ENCODE peak calls at places on chromosome 5, in ten cellular contexts. One of them, this sample, is unnamed.

GRCh38 chr5:170589643-170590042 is 85.8 kb downstream of the KCNIP1 start:
- DNase-seq in posterior cingulate gyrus: no peak
- DNase-seq in H9: no peak
- DNase-seq in ureter: no peak
- DNase-seq in NCI-H2081: no peak
- DNase-seq in LHCN-M2: no peak
- DNase-seq in effector CD8-positive, alpha-beta T cell: no peak
- DNase-seq in left ventricle myocardium inferior: no peak
- DNase-seq in body of pancreas: no peak
- DNase-seq in T47D: no peak
- DNase-seq in this sample: no peak

GRCh38 chr5:134086943-134087305 is 27.6 kb upstream of the TCF7 start:
- DNase-seq in H9: peak
- DNase-seq in ureter: no peak
- DNase-seq in LHCN-M2: no peak
- DNase-seq in body of pancreas: no peak
- DNase-seq in posterior cingulate gyrus: no peak
- DNase-seq in NCI-H2081: no peak
- DNase-seq in effector CD8-positive, alpha-beta T cell: peak
- DNase-seq in T47D: no peak
- DNase-seq in left ventricle myocardium inferior: no peak
- DNase-seq in this sample: peak

GRCh38 chr5:17190799-17191391 is 26.5 kb upstream of the BASP1 start:
- DNase-seq in body of pancreas: no peak
- DNase-seq in effector CD8-positive, alpha-beta T cell: no peak
- DNase-seq in left ventricle myocardium inferior: no peak
- DNase-seq in NCI-H2081: no peak
- DNase-seq in ureter: no peak
- DNase-seq in posterior cingulate gyrus: no peak
- DNase-seq in T47D: no peak
- DNase-seq in H9: no peak
- DNase-seq in LHCN-M2: peak
- DNase-seq in this sample: no peak

GRCh38 chr5:159310492-159310891 is 19.8 kb downstream of the IL12B start:
- DNase-seq in ureter: no peak
- DNase-seq in body of pancreas: peak
- DNase-seq in NCI-H2081: peak
- DNase-seq in H9: peak
- DNase-seq in T47D: no peak
- DNase-seq in effector CD8-positive, alpha-beta T cell: no peak
- DNase-seq in LHCN-M2: no peak
- DNase-seq in left ventricle myocardium inferior: no peak
- DNase-seq in posterior cingulate gyrus: no peak
- DNase-seq in this sample: no peak

GRCh38 chr5:5071554-5071953 is 68.6 kb upstream of the ADAMTS16 start:
- DNase-seq in ureter: no peak
- DNase-seq in H9: no peak
- DNase-seq in LHCN-M2: no peak
- DNase-seq in body of pancreas: no peak
- DNase-seq in NCI-H2081: no peak
- DNase-seq in effector CD8-positive, alpha-beta T cell: no peak
- DNase-seq in T47D: no peak
- DNase-seq in left ventricle myocardium inferior: no peak
- DNase-seq in posterior cingulate gyrus: no peak
- DNase-seq in this sample: no peak

GRCh38 chr5:157159209-157159751 is 6.8 kb downstream of the GARIN3 start:
- DNase-seq in NCI-H2081: no peak
- DNase-seq in body of pancreas: no peak
- DNase-seq in left ventricle myocardium inferior: no peak
- DNase-seq in H9: no peak
- DNase-seq in T47D: no peak
- DNase-seq in posterior cingulate gyrus: no peak
- DNase-seq in ureter: no peak
- DNase-seq in LHCN-M2: no peak
- DNase-seq in effector CD8-positive, alpha-beta T cell: no peak
- DNase-seq in this sample: peak

GRCh38 chr5:21071986-21072385 is 1084.0 kb upstream of the CDH18 start:
- DNase-seq in left ventricle myocardium inferior: no peak
- DNase-seq in ureter: no peak
- DNase-seq in body of pancreas: no peak
- DNase-seq in T47D: no peak
- DNase-seq in H9: no peak
- DNase-seq in NCI-H2081: no peak
- DNase-seq in LHCN-M2: no peak
- DNase-seq in effector CD8-positive, alpha-beta T cell: no peak
- DNase-seq in posterior cingulate gyrus: no peak
- DNase-seq in this sample: no peak

GRCh38 chr5:132497488-132497997 is 7.0 kb upstream of the IRF1 start:
- DNase-seq in ureter: peak
- DNase-seq in LHCN-M2: peak
- DNase-seq in effector CD8-positive, alpha-beta T cell: no peak
- DNase-seq in posterior cingulate gyrus: no peak
- DNase-seq in left ventricle myocardium inferior: peak
- DNase-seq in NCI-H2081: no peak
- DNase-seq in H9: peak
- DNase-seq in T47D: peak
- DNase-seq in body of pancreas: peak
- DNase-seq in this sample: peak

GRCh38 chr5:119328753-119329602 is 26.8 kb upstream of the TNFAIP8 start:
- DNase-seq in posterior cingulate gyrus: no peak
- DNase-seq in body of pancreas: no peak
- DNase-seq in NCI-H2081: peak
- DNase-seq in ureter: no peak
- DNase-seq in effector CD8-positive, alpha-beta T cell: peak
- DNase-seq in H9: no peak
- DNase-seq in left ventricle myocardium inferior: no peak
- DNase-seq in LHCN-M2: peak
- DNase-seq in T47D: no peak
- DNase-seq in this sample: peak

GRCh38 chr5:121981254-121981653 is 19.5 kb downstream of the SRFBP1 start:
- DNase-seq in posterior cingulate gyrus: no peak
- DNase-seq in left ventricle myocardium inferior: no peak
- DNase-seq in effector CD8-positive, alpha-beta T cell: no peak
- DNase-seq in H9: no peak
- DNase-seq in NCI-H2081: no peak
- DNase-seq in body of pancreas: no peak
- DNase-seq in T47D: no peak
- DNase-seq in ureter: no peak
- DNase-seq in LHCN-M2: no peak
- DNase-seq in this sample: no peak

GRCh38 chr5:141869040-141869439 is 9.2 kb downstream of the PCDH1 start:
- DNase-seq in ureter: no peak
- DNase-seq in posterior cingulate gyrus: no peak
- DNase-seq in body of pancreas: no peak
- DNase-seq in T47D: no peak
- DNase-seq in NCI-H2081: no peak
- DNase-seq in effector CD8-positive, alpha-beta T cell: no peak
- DNase-seq in H9: peak
- DNase-seq in LHCN-M2: no peak
- DNase-seq in left ventricle myocardium inferior: no peak
- DNase-seq in this sample: no peak

GRCh38 chr5:72160959-72161358 is 53.7 kb downstream of the MAP1B start:
- DNase-seq in H9: no peak
- DNase-seq in posterior cingulate gyrus: no peak
- DNase-seq in T47D: no peak
- DNase-seq in body of pancreas: no peak
- DNase-seq in effector CD8-positive, alpha-beta T cell: no peak
- DNase-seq in LHCN-M2: peak
- DNase-seq in ureter: no peak
- DNase-seq in left ventricle myocardium inferior: no peak
- DNase-seq in NCI-H2081: no peak
- DNase-seq in this sample: no peak

GRCh38 chr5:16784843-16785791 is 151.0 kb downstream of the MYO10 start:
- DNase-seq in effector CD8-positive, alpha-beta T cell: no peak
- DNase-seq in posterior cingulate gyrus: no peak
- DNase-seq in H9: no peak
- DNase-seq in NCI-H2081: no peak
- DNase-seq in left ventricle myocardium inferior: no peak
- DNase-seq in ureter: no peak
- DNase-seq in LHCN-M2: peak
- DNase-seq in body of pancreas: no peak
- DNase-seq in T47D: no peak
- DNase-seq in this sample: no peak

GRCh38 chr5:149636861-149637246 is 55.6 kb downstream of the ARHGEF37 start:
- DNase-seq in LHCN-M2: peak
- DNase-seq in H9: peak
- DNase-seq in posterior cingulate gyrus: peak
- DNase-seq in T47D: peak
- DNase-seq in left ventricle myocardium inferior: no peak
- DNase-seq in NCI-H2081: peak
- DNase-seq in effector CD8-positive, alpha-beta T cell: no peak
- DNase-seq in body of pancreas: peak
- DNase-seq in ureter: peak
- DNase-seq in this sample: peak

GRCh38 chr5:71877511-71877910 is 158.4 kb downstream of the CARTPT start:
- DNase-seq in effector CD8-positive, alpha-beta T cell: no peak
- DNase-seq in left ventricle myocardium inferior: no peak
- DNase-seq in LHCN-M2: no peak
- DNase-seq in T47D: no peak
- DNase-seq in ureter: no peak
- DNase-seq in H9: no peak
- DNase-seq in posterior cingulate gyrus: no peak
- DNase-seq in NCI-H2081: no peak
- DNase-seq in body of pancreas: no peak
- DNase-seq in this sample: no peak

GRCh38 chr5:140024928-140025327 is 18.2 kb downstream of the NRG2 start:
- DNase-seq in effector CD8-positive, alpha-beta T cell: no peak
- DNase-seq in ureter: no peak
- DNase-seq in T47D: no peak
- DNase-seq in LHCN-M2: no peak
- DNase-seq in NCI-H2081: no peak
- DNase-seq in left ventricle myocardium inferior: no peak
- DNase-seq in H9: no peak
- DNase-seq in body of pancreas: no peak
- DNase-seq in posterior cingulate gyrus: no peak
- DNase-seq in this sample: no peak

GRCh38 chr5:172713113-172713808 is 57.7 kb downstream of the DUSP1 start:
- DNase-seq in ureter: no peak
- DNase-seq in NCI-H2081: no peak
- DNase-seq in left ventricle myocardium inferior: peak
- DNase-seq in T47D: no peak
- DNase-seq in posterior cingulate gyrus: peak
- DNase-seq in body of pancreas: peak
- DNase-seq in LHCN-M2: peak
- DNase-seq in H9: no peak
- DNase-seq in effector CD8-positive, alpha-beta T cell: peak
- DNase-seq in this sample: peak

GRCh38 chr5:143213851-143214363 is 189.6 kb downstream of the NR3C1 start:
- DNase-seq in H9: no peak
- DNase-seq in NCI-H2081: no peak
- DNase-seq in body of pancreas: no peak
- DNase-seq in left ventricle myocardium inferior: no peak
- DNase-seq in posterior cingulate gyrus: no peak
- DNase-seq in effector CD8-positive, alpha-beta T cell: no peak
- DNase-seq in ureter: no peak
- DNase-seq in T47D: no peak
- DNase-seq in LHCN-M2: no peak
- DNase-seq in this sample: no peak

GRCh38 chr5:107456281-107456715 is 214.4 kb downstream of the EFNA5 start:
- DNase-seq in H9: no peak
- DNase-seq in effector CD8-positive, alpha-beta T cell: no peak
- DNase-seq in LHCN-M2: peak
- DNase-seq in posterior cingulate gyrus: no peak
- DNase-seq in NCI-H2081: no peak
- DNase-seq in left ventricle myocardium inferior: no peak
- DNase-seq in T47D: no peak
- DNase-seq in body of pancreas: no peak
- DNase-seq in ureter: no peak
- DNase-seq in this sample: no peak

GRCh38 chr5:119330367-119331183 is 25.2 kb upstream of the TNFAIP8 start:
- DNase-seq in H9: no peak
- DNase-seq in effector CD8-positive, alpha-beta T cell: no peak
- DNase-seq in posterior cingulate gyrus: no peak
- DNase-seq in LHCN-M2: no peak
- DNase-seq in body of pancreas: no peak
- DNase-seq in NCI-H2081: no peak
- DNase-seq in T47D: no peak
- DNase-seq in left ventricle myocardium inferior: no peak
- DNase-seq in ureter: no peak
- DNase-seq in this sample: peak

GRCh38 chr5:142360607-142361120 is 35.8 kb upstream of the SPRY4 start:
- DNase-seq in LHCN-M2: peak
- DNase-seq in left ventricle myocardium inferior: no peak
- DNase-seq in body of pancreas: peak
- DNase-seq in ureter: no peak
- DNase-seq in T47D: peak
- DNase-seq in posterior cingulate gyrus: no peak
- DNase-seq in effector CD8-positive, alpha-beta T cell: no peak
- DNase-seq in NCI-H2081: no peak
- DNase-seq in H9: peak
- DNase-seq in this sample: no peak

This sample was measured in naive thymus-derived CD8-positive, alpha-beta T cell.